ENCODE peak calls at places on chromosomes 11 and 22, in eight cellular contexts. N is astrocyte, I is brain microvascular endothelial cell, F is dorsolateral prefrontal cortex, J is HepG2, W is osteoblast, S is colonic mucosa, A is sigmoid colon. X is an unnamed sample.

GRCh38 chr11:84673753-84674152 is 953.4 kb downstream of the DLG2 start:
- DNase-seq in J (no peak), N (peak), F (no peak), W (no peak), S (no peak), A (no peak), I (peak), X (no peak)

GRCh38 chr11:106644824-106645223 is 373.5 kb downstream of the GUCY1A2 start:
- DNase-seq in I (peak), F (no peak), W (no peak), J (no peak), A (no peak), N (peak), S (no peak), X (no peak)

GRCh38 chr22:29710922-29711593 is 8.7 kb upstream of the CABP7 start:
- DNase-seq in N (no peak), A (no peak), J (no peak), I (no peak), S (peak), W (peak), F (no peak), X (peak)

GRCh38 chr11:81359476-81359875 is 1374.2 kb downstream of the FAM181B start:
- DNase-seq in J (no peak), F (no peak), S (no peak), N (no peak), W (no peak), I (peak), A (no peak), X (no peak)

GRCh38 chr22:30262917-30263741 is 3.5 kb downstream of the OSM start:
- DNase-seq in F (peak), W (peak), S (peak), J (peak), I (no peak), A (peak), N (no peak), X (peak)

GRCh38 chr11:27255447-27255828 is 107.6 kb downstream of the CCDC34 start:
- DNase-seq in A (no peak), F (no peak), J (no peak), W (no peak), S (no peak), N (peak), I (peak), X (no peak)

GRCh38 chr11:70472240-70472639 is 73.9 kb downstream of the CTTN start:
- DNase-seq in I (no peak), N (no peak), W (no peak), S (no peak), A (peak), F (peak), J (no peak), X (no peak)

GRCh38 chr22:41914611-41915034 is 251 bp downstream of the SHISA8 start:
- DNase-seq in W (peak), A (no peak), J (no peak), S (no peak), I (no peak), N (no peak), F (no peak), X (no peak)

GRCh38 chr11:83493034-83493433 is 206.9 kb upstream of the CCDC90B start:
- DNase-seq in W (no peak), N (no peak), F (no peak), S (no peak), A (no peak), I (no peak), J (no peak), X (no peak)

GRCh38 chr11:62450543-62451242 is 31.9 kb downstream of the SCGB1A1 start:
- DNase-seq in J (no peak), W (peak), A (no peak), I (no peak), S (no peak), F (no peak), N (no peak), X (no peak)

GRCh38 chr22:44159230-44159629 is 21.5 kb upstream of the PARVG start:
- DNase-seq in A (peak), S (no peak), I (no peak), N (peak), W (no peak), J (no peak), F (no peak), X (no peak)

GRCh38 chr22:33166206-33166605 is 108.0 kb upstream of the SYN3 start:
- DNase-seq in N (no peak), I (no peak), F (no peak), J (no peak), W (no peak), S (no peak), A (no peak), X (no peak)

GRCh38 chr11:69311767-69312385 is 17.9 kb downstream of the MYEOV start:
- DNase-seq in J (no peak), F (no peak), A (peak), S (no peak), W (peak), N (no peak), I (no peak), X (no peak)

GRCh38 chr22:42321908-42322561 is 51.6 kb upstream of the TCF20 start:
- DNase-seq in J (no peak), A (no peak), F (no peak), N (no peak), I (no peak), W (no peak), S (no peak), X (no peak)

GRCh38 chr11:87013852-87014251 is 23.9 kb upstream of the TMEM135 start:
- DNase-seq in A (no peak), J (no peak), I (no peak), N (no peak), S (no peak), F (no peak), W (no peak), X (no peak)

GRCh38 chr22:38788417-38788816 is 5.5 kb downstream of the DNAL4 start:
- DNase-seq in I (peak), W (peak), N (peak), A (peak), J (no peak), S (peak), F (no peak), X (no peak)

GRCh38 chr22:38789606-38790005 is 4.3 kb downstream of the DNAL4 start:
- DNase-seq in N (no peak), A (peak), I (no peak), J (no peak), W (no peak), F (no peak), S (no peak), X (no peak)

GRCh38 chr22:38788846-38789245 is 5.1 kb downstream of the DNAL4 start:
- DNase-seq in W (no peak), F (no peak), J (no peak), I (no peak), A (peak), S (no peak), N (no peak), X (no peak)

GRCh38 chr22:38786631-38787030 is 7.3 kb downstream of the DNAL4 start:
- DNase-seq in N (no peak), J (no peak), I (no peak), A (no peak), W (no peak), F (no peak), S (no peak), X (no peak)

GRCh38 chr22:38788016-38788415 is 5.9 kb downstream of the DNAL4 start:
- DNase-seq in I (peak), J (no peak), N (peak), A (peak), W (no peak), F (no peak), S (no peak), X (no peak)
- H3K27ac ChIP-seq in I (peak), J (no peak), N (peak), A (peak), W (peak), F (no peak), S (peak), X (no peak)

DNA sequence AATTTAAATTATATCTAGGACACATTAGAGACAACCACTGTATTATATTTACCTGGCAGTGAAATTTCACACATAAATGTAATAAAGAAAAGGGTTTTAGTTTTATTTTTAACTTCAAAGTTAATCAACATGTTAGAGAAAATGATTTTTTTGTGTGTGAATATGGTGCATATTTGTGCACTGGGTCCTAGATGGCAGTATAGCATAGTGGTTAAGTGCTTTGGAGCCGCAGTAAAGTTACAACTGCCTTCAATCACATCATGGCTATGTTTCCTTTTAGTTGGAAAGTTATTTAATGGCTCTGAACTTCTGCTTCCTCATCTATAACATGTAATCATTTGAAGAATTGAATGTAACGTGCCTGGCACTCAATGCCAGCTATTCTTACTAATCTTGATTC is 108.9 kb upstream of the DDI1 start:
- DNase-seq in J (no peak), A (no peak), W (no peak), S (no peak), F (no peak), I (no peak), N (no peak), X (no peak)
- H3K27ac ChIP-seq in J (no peak), A (no peak), W (no peak), S (no peak), F (no peak), I (no peak), N (no peak), X (no peak)

GRCh38 chr11:63918576-63919171 is 1.7 kb upstream of the RCOR2 start:
- DNase-seq in F (no peak), S (peak), J (no peak), I (no peak), W (peak), N (no peak), A (no peak), X (no peak)
- H3K27ac ChIP-seq in F (peak), S (peak), J (peak), I (no peak), W (no peak), N (no peak), A (peak), X (peak)

DNA sequence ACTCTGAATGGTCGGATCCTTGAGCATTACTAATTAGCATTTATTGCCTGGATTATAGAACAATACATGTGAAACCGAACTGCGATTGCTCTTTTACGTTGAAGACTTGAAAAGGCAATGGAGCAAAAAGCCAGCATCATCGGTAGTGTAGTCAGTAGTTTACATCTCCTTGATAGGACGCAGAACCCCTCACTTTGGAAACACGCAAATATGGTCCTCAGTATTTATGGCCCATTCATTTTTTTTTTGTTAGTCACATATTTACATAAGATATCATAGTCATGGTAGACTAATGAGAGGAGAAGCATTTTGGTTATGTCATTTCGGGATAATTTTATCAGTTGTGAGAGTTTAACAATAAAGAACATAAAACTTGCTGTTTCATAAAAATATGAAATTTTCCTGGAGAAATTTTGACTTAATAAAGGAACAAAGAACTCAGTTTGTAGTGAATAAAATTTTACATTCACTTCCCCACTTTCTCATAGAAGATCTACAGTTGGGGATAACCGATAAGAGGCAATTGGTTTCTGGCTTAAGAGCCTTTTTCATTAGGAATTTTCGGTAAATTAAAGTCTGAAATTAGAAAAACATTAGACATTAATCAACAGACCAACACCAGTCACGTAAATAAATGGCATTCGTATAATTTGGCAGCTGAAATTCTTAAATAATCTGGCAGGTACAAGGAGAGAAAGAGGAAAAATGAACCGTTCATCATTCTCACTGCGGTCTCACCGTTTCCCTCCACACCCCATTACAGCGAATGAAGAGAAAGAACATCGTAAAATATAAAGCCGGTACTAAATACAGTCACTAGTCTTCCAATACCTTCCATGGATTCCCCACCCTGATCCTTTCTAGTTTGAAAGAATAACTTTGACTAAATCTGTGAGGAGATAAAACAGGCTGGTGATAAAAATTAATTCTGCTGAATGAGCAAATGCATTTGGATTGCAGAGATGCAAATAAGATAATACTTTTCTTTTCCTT is 19.8 kb downstream of the BLID start:
- DNase-seq in F (no peak), A (no peak), J (no peak), N (peak), I (no peak), W (no peak), S (no peak), X (no peak)
- H3K27ac ChIP-seq in F (peak), A (peak), J (no peak), N (peak), I (peak), W (peak), S (no peak), X (peak)

GRCh38 chr11:15204766-15205165 is 90.0 kb downstream of the INSC start:
- DNase-seq in A (no peak), W (no peak), N (no peak), F (no peak), J (no peak), S (no peak), I (no peak), X (no peak)
- H3K27ac ChIP-seq in A (no peak), W (no peak), N (no peak), F (no peak), J (no peak), S (no peak), I (no peak), X (no peak)

DNA sequence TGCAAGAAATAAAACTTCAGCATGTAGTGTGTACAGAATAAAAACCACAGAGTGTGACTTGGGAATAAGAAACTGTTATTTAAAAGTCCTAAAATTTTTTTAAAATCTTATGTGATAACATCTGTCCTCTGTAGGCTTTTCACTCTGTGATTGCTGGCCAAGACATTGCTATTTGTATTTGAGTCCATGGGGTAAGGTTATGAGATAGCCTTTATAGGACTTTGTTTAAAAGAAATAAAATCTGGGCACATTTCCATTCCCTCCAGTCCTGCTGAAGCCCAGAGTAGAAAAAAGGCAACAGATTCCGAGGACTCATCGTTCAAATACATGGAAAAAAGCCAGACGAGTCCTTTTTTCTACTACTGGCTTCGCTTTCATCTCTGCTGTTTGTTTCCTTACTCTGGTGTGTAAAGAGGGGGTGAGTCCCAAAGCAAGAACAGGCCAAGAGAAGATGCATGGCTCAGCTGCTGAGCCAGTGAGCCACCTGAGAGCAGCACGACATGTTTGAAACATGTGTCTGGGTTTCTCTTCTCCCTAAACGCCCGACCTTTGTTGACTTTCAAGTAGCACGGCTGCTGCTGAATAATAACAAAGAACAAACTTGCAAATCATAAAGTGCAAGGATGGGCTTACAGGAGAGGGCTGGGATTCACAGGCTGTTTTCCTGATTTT is 195.0 kb upstream of the RAG2 start:
- DNase-seq in S (no peak), W (no peak), I (no peak), N (no peak), J (no peak), F (no peak), A (no peak), X (no peak)
- H3K27ac ChIP-seq in S (no peak), W (no peak), I (no peak), N (no peak), J (no peak), F (no peak), A (no peak), X (no peak)

DNA sequence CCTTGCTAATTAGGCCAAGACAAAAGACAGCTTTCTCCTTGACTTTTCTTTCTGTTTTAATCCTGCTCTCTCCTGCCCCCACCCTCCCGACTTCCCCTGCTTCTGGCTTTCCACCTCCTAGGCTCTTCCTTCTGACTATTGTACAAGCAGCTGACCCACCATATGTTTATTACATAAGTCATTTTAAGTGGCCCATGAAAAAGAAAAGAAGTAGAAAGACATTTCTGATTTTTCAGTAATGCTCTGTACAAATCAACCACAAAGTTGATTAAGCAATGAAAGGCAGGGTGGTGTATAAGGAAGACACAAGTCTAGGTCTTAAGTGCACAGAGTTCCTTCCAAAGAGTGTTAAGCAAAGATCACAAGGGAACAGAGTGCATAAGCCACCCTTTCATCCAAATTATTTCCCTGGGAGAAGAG is 18.2 kb downstream of the JAML start:
- DNase-seq in S (no peak), J (no peak), N (no peak), F (no peak), W (no peak), I (no peak), A (no peak), X (no peak)
- H3K27ac ChIP-seq in S (peak), J (no peak), N (no peak), F (no peak), W (no peak), I (no peak), A (peak), X (no peak)